ENCODE peak calls at places on chromosome 12, in six cellular contexts. M is activated B cell treated with CpG ODN at 0.5 μM for 24 hours; X is cardiac fibroblast; B is GM03348; T is CD8-positive, alpha-beta memory T cell; F is activated CD4-positive, alpha-beta T cell treated with anti-CD3 and anti-CD28 coated beads, Interleukin-2, amount 50 U/mL, for 1 hour. O is an unnamed sample.

GRCh38 chr12:131895640-131896079 is 1.2 kb downstream of the ULK1 start:
- DNase-seq in M (no peak), T (no peak), F (no peak), B (no peak), X (no peak), O (no peak)

GRCh38 chr12:52828156-52829090 is 5.7 kb downstream of the KRT79 start:
- DNase-seq in T (no peak), B (no peak), M (no peak), X (peak; percentile 10), F (no peak), O (no peak)

GRCh38 chr12:127083028-127083949 is 1183.7 kb upstream of the TMEM132C start:
- DNase-seq in F (no peak), M (no peak), X (peak; percentile 87), T (peak; percentile 32), B (peak; percentile 64), O (peak; percentile 37)

GRCh38 chr12:60197589-60197988 is 601.8 kb downstream of the SLC16A7 start:
- DNase-seq in T (no peak), F (no peak), B (peak; percentile 19), M (no peak), X (peak; percentile 75), O (no peak)

GRCh38 chr12:113136990-113137511 is 1.5 kb upstream of the RASAL1 start:
- DNase-seq in M (no peak), T (no peak), F (no peak), B (no peak), X (no peak), O (no peak)

GRCh38 chr12:104454997-104455396 is 1.8 kb upstream of the CHST11 start:
- DNase-seq in B (peak; percentile 68), M (no peak), X (peak; percentile 64), F (no peak), T (no peak), O (peak; percentile 93)

GRCh38 chr12:48002179-48002601 is 2.1 kb downstream of the COL2A1 start:
- DNase-seq in T (no peak), F (no peak), X (peak; percentile 6), B (peak; percentile 13), M (no peak), O (peak; percentile 90)

GRCh38 chr12:5748027-5748426 is 197.0 kb downstream of the ANO2 start:
- DNase-seq in T (no peak), M (no peak), B (no peak), X (no peak), F (no peak), O (no peak)

GRCh38 chr12:34601689-34602088 is 579.4 kb downstream of the ALG10 start:
- DNase-seq in B (peak; percentile 1), X (no peak), F (no peak), T (no peak), M (peak; percentile 0), O (no peak)

GRCh38 chr12:121144416-121144914 is 11.8 kb downstream of the P2RX7 start:
- DNase-seq in M (no peak), T (no peak), X (peak; percentile 73), B (peak; percentile 21), F (no peak), O (no peak)

O was measured in osteoblast.